ENCODE peak calls at places on chromosomes 16 and 17, in four cellular contexts. M, I, K and A are unnamed samples.

GRCh38 chr17:1573932-1574696 is 11.5 kb upstream of the PITPNA start:
- DNase-seq in M (peak), I (peak), K (peak), A (peak)

GRCh38 chr16:86087011-86087453 is 188.1 kb downstream of the IRF8 start:
- DNase-seq in M (no peak), I (no peak), K (no peak), A (no peak)

GRCh38 chr17:60766778-60767190 is 89.1 kb downstream of the BCAS3 start:
- DNase-seq in M (no peak), I (no peak), K (no peak), A (no peak)

GRCh38 chr17:1469231-1469852 is 13.3 kb upstream of the CRK start:
- DNase-seq in M (no peak), I (no peak), K (no peak), A (no peak)

GRCh38 chr16:56985962-56986360 is 3.4 kb upstream of the NLRC5 start:
- DNase-seq in M (no peak), I (no peak), K (no peak), A (no peak)

GRCh38 chr17:57328109-57328882 is 72.0 kb downstream of the MSI2 start:
- DNase-seq in M (no peak), I (no peak), K (no peak), A (no peak)

GRCh38 chr16:77596243-77596642 is 126.1 kb upstream of the NUDT7 start:
- DNase-seq in M (no peak), I (no peak), K (no peak), A (no peak)

GRCh38 chr17:17108681-17109049 is 66.4 kb downstream of the MPRIP start:
- DNase-seq in M (no peak), I (no peak), K (no peak), A (no peak)

GRCh38 chr16:80100186-80100585 is 440.6 kb upstream of the DYNLRB2 start:
- DNase-seq in M (no peak), I (no peak), K (no peak), A (no peak)

GRCh38 chr17:14790518-14790917 is 474.6 kb downstream of the PMP22 start:
- DNase-seq in M (no peak), I (no peak), K (no peak), A (no peak)

GRCh38 chr16:55294129-55294528 is 29.9 kb upstream of the IRX6 start:
- DNase-seq in M (no peak), I (no peak), K (no peak), A (no peak)

GRCh38 chr16:78684655-78685400 is 585.4 kb downstream of the WWOX start:
- DNase-seq in M (no peak), I (no peak), K (no peak), A (no peak)

GRCh38 chr16:19192865-19193264 is 24.8 kb downstream of the SYT17 start:
- DNase-seq in M (no peak), I (no peak), K (no peak), A (no peak)

GRCh38 chr16:7378024-7378695 is 45.5 kb downstream of the RBFOX1 start:
- DNase-seq in M (no peak), I (no peak), K (no peak), A (no peak)

GRCh38 chr17:79865351-79866210 is 26.3 kb upstream of the CBX4 start:
- DNase-seq in M (no peak), I (no peak), K (no peak), A (no peak)

GRCh38 chr17:75832164-75832651 is 12.0 kb downstream of the UNC13D start:
- DNase-seq in M (peak), I (peak), K (peak), A (no peak)

GRCh38 chr16:64449511-64449910 is 672.4 kb downstream of the CDH11 start:
- DNase-seq in M (no peak), I (no peak), K (no peak), A (no peak)

GRCh38 chr16:69406780-69407331 is 17.6 kb upstream of the CYB5B start:
- DNase-seq in M (no peak), I (no peak), K (no peak), A (no peak)

GRCh38 chr16:75702247-75702646 is 986 bp upstream of the DUXB start:
- DNase-seq in M (no peak), I (no peak), K (no peak), A (no peak)

GRCh38 chr17:48012151-48012520 is 25.5 kb downstream of the COPZ2 start:
- DNase-seq in M (peak), I (peak), K (peak), A (no peak)

GRCh38 chr16:75701361-75701760 is at the start of gene DUXB:
- DNase-seq in M (no peak), I (no peak), K (no peak), A (no peak)

GRCh38 chr17:61805399-61805798 is 57.9 kb downstream of the BRIP1 start:
- DNase-seq in M (no peak), I (no peak), K (no peak), A (no peak)